ENCODE peak calls at places on chromosomes 3 and 15, in four cellular contexts. One of them, this sample, is unnamed.

GRCh38 chr3:111723293-111723963 is 128.3 kb upstream of the ZBED2 start:
- DNase-seq in K562: no peak
- DNase-seq in GM12878: no peak
- DNase-seq in HepG2: no peak
- DNase-seq in this sample: no peak

GRCh38 chr15:57421110-57421509 is 44.8 kb downstream of the CGNL1 start:
- DNase-seq in K562: no peak
- DNase-seq in GM12878: no peak
- DNase-seq in HepG2: no peak
- DNase-seq in this sample: no peak

GRCh38 chr3:129525341-129525968 is 3.0 kb upstream of the RHO start:
- DNase-seq in K562: no peak
- DNase-seq in GM12878: no peak
- DNase-seq in HepG2: no peak
- DNase-seq in this sample: no peak

GRCh38 chr3:55485208-55485791 is 1.8 kb downstream of the WNT5A start:
- DNase-seq in K562: peak; percentile 65
- DNase-seq in GM12878: peak; percentile 32
- DNase-seq in HepG2: peak; percentile 24
- DNase-seq in this sample: peak; percentile 90

GRCh38 chr3:42057561-42058211 is 33.5 kb upstream of the TRAK1 start:
- DNase-seq in K562: no peak
- DNase-seq in GM12878: no peak
- DNase-seq in HepG2: no peak
- DNase-seq in this sample: no peak

GRCh38 chr3:77096966-77097890 is 57.3 kb downstream of the ROBO2 start:
- DNase-seq in K562: peak; percentile 5
- DNase-seq in GM12878: no peak
- DNase-seq in HepG2: no peak
- DNase-seq in this sample: no peak

GRCh38 chr3:126937533-126938432 is 45.1 kb upstream of the PLXNA1 start:
- DNase-seq in K562: no peak
- DNase-seq in GM12878: no peak
- DNase-seq in HepG2: no peak
- DNase-seq in this sample: no peak

GRCh38 chr3:46895204-46895660 is 17.7 kb downstream of the PTH1R start:
- DNase-seq in K562: peak; percentile 86
- DNase-seq in GM12878: peak; percentile 34
- DNase-seq in HepG2: peak; percentile 36
- DNase-seq in this sample: peak; percentile 63

GRCh38 chr3:33658971-33659848 is 58.8 kb downstream of the CLASP2 start:
- DNase-seq in K562: peak; percentile 69
- DNase-seq in GM12878: peak; percentile 23
- DNase-seq in HepG2: peak; percentile 64
- DNase-seq in this sample: peak; percentile 62

GRCh38 chr3:134059680-134060560 is 30.2 kb upstream of the SLCO2A1 start:
- DNase-seq in K562: no peak
- DNase-seq in GM12878: no peak
- DNase-seq in HepG2: peak; percentile 74
- DNase-seq in this sample: no peak

GRCh38 chr3:48222616-48223513 is at the start of gene CAMP:
- DNase-seq in K562: no peak
- DNase-seq in GM12878: peak; percentile 84
- DNase-seq in HepG2: peak; percentile 70
- DNase-seq in this sample: no peak
- TF ChIP-seq ESRRA in K562: no peak
- TF ChIP-seq ESRRA in GM12878: no peak
- TF ChIP-seq ESRRA in HepG2: no peak
- TF ChIP-seq ESRRA in this sample: no peak

GRCh38 chr3:151305081-151305777 is 11.4 kb downstream of the GPR87 start:
- DNase-seq in K562: no peak
- DNase-seq in GM12878: no peak
- DNase-seq in HepG2: peak; percentile 87
- DNase-seq in this sample: peak; percentile 76
- TF ChIP-seq CBFB in K562: no peak
- TF ChIP-seq CBFB in GM12878: no peak
- TF ChIP-seq CBFB in HepG2: no peak
- TF ChIP-seq CBFB in this sample: no peak

GRCh38 chr3:38454179-38454883 is 641 bp downstream of the ACVR2B start:
- DNase-seq in K562: peak; percentile 81
- DNase-seq in GM12878: no peak
- DNase-seq in HepG2: no peak
- DNase-seq in this sample: peak; percentile 31
- TF ChIP-seq ESRRA in K562: no peak
- TF ChIP-seq ESRRA in GM12878: no peak
- TF ChIP-seq ESRRA in HepG2: peak; percentile 20
- TF ChIP-seq ESRRA in this sample: no peak

GRCh38 chr3:44894485-44894884 is 20.1 kb downstream of the TGM4 start:
- DNase-seq in K562: no peak
- DNase-seq in GM12878: no peak
- DNase-seq in HepG2: no peak
- DNase-seq in this sample: no peak
- TF ChIP-seq CBFB in K562: no peak
- TF ChIP-seq CBFB in GM12878: no peak
- TF ChIP-seq CBFB in HepG2: no peak
- TF ChIP-seq CBFB in this sample: no peak

This sample was measured in WTC11.